ENCODE peak calls at places on chromosomes 13 and 19, in ten cellular contexts. F, K, L, U, W, H, C, Z, O and X are unnamed samples.
A peak's percentile ranks its signal among the peaks of the same experiment; 100 is the strongest.

GRCh38 chr19:37594982-37595382 is 306 bp downstream of the ZNF540 start:
- DNase-seq in F (peak; percentile 90), C (no peak), L (peak; percentile 62), O (peak; percentile 13), K (peak; percentile 35), Z (peak; percentile 65), W (no peak), H (no peak), U (peak; percentile 74), X (peak; percentile 55)

GRCh38 chr13:44451109-44451508 is 77.5 kb downstream of the SERP2 start:
- DNase-seq in F (no peak), O (no peak), Z (no peak), H (no peak), U (peak; percentile 77), L (no peak), W (no peak), K (no peak), C (no peak), X (no peak)

GRCh38 chr13:111278711-111279110 is 41.7 kb upstream of the TEX29 start:
- DNase-seq in W (no peak), L (no peak), H (no peak), F (no peak), C (no peak), O (no peak), K (no peak), Z (no peak), U (no peak), X (no peak)

GRCh38 chr19:4575978-4576933 is 16.8 kb upstream of the SEMA6B start:
- DNase-seq in K (peak; percentile 54), W (peak; percentile 75), C (peak; percentile 48), H (no peak), Z (peak; percentile 74), U (peak; percentile 66), L (peak; percentile 74), F (no peak), O (peak; percentile 32), X (peak; percentile 63)

GRCh38 chr13:27632648-27633047 is 11.0 kb downstream of the POLR1D start:
- DNase-seq in C (no peak), Z (no peak), O (no peak), K (no peak), L (no peak), F (no peak), H (no peak), U (no peak), W (no peak), X (no peak)

GRCh38 chr13:77896536-77896935 is 22.1 kb downstream of the EDNRB start:
- DNase-seq in Z (peak; percentile 6), W (no peak), L (no peak), U (no peak), H (no peak), O (no peak), C (no peak), F (no peak), K (no peak), X (peak; percentile 99)

GRCh38 chr19:47447470-47448359 is 24.0 kb downstream of the SLC8A2 start:
- DNase-seq in O (no peak), F (no peak), L (peak; percentile 28), Z (no peak), H (no peak), U (no peak), C (no peak), W (peak; percentile 97), K (peak; percentile 69), X (peak; percentile 41)

GRCh38 chr19:46716013-46716671 is 772 bp downstream of the PRKD2 start:
- DNase-seq in O (no peak), K (no peak), H (no peak), Z (no peak), U (peak; percentile 21), W (no peak), L (peak; percentile 39), F (peak; percentile 90), C (no peak), X (no peak)

GRCh38 chr13:95288899-95289500 is 12.3 kb downstream of the ABCC4 start:
- DNase-seq in H (no peak), F (no peak), Z (no peak), K (no peak), W (no peak), U (no peak), O (no peak), C (no peak), L (no peak), X (no peak)

GRCh38 chr13:51154029-51154555 is 43.0 kb upstream of the C13orf42 start:
- DNase-seq in K (no peak), H (no peak), C (no peak), U (peak; percentile 32), W (no peak), F (no peak), O (no peak), Z (peak; percentile 55), L (no peak), X (peak; percentile 75)

GRCh38 chr13:48730971-48731658 is 77.4 kb downstream of the CYSLTR2 start:
- DNase-seq in L (no peak), H (no peak), Z (peak; percentile 87), W (no peak), F (no peak), U (no peak), O (no peak), K (no peak), C (no peak), X (peak; percentile 94)

GRCh38 chr19:6439743-6440142 is 6.2 kb upstream of the SLC25A41 start:
- DNase-seq in Z (no peak), K (no peak), L (no peak), U (no peak), C (no peak), W (no peak), F (no peak), H (no peak), O (no peak), X (no peak)

GRCh38 chr19:11699931-11700794 is 38.6 kb downstream of the ZNF823 start:
- DNase-seq in W (peak; percentile 37), C (no peak), H (no peak), F (no peak), O (no peak), Z (peak; percentile 69), K (no peak), U (peak; percentile 28), L (no peak), X (peak; percentile 46)

GRCh38 chr19:1263198-1263597 is 5.9 kb upstream of the CIRBP start:
- DNase-seq in F (no peak), O (no peak), C (no peak), H (no peak), K (no peak), W (no peak), Z (no peak), U (peak; percentile 83), L (no peak), X (no peak)

GRCh38 chr13:73073050-73073449 is 14.2 kb downstream of the KLF5 start:
- DNase-seq in K (no peak), U (no peak), F (no peak), O (no peak), C (no peak), Z (no peak), L (no peak), H (no peak), W (no peak), X (no peak)

GRCh38 chr13:96090240-96091101 is 564 bp downstream of the HS6ST3 start:
- DNase-seq in C (no peak), W (peak; percentile 49), O (no peak), U (no peak), Z (peak; percentile 13), H (no peak), F (no peak), K (no peak), L (peak; percentile 28), X (peak; percentile 2)

GRCh38 chr13:100485265-100485664 is 103.3 kb downstream of the GGACT start:
- DNase-seq in K (no peak), W (no peak), C (no peak), L (no peak), Z (no peak), H (no peak), U (no peak), O (no peak), F (no peak), X (no peak)

GRCh38 chr19:51830263-51830662 is 35.3 kb downstream of the FPR3 start:
- DNase-seq in F (no peak), W (no peak), U (no peak), C (no peak), O (no peak), H (no peak), Z (peak; percentile 34), K (no peak), L (no peak), X (peak; percentile 5)

GRCh38 chr13:53439439-53440225 is 411.0 kb downstream of the OLFM4 start:
- DNase-seq in F (no peak), Z (no peak), K (no peak), O (no peak), U (no peak), C (no peak), H (no peak), W (no peak), L (no peak), X (no peak)

GRCh38 chr13:32153056-32153455 is 121.5 kb downstream of the FRY start:
- DNase-seq in L (no peak), C (no peak), K (no peak), U (no peak), W (no peak), H (peak; percentile 44), O (no peak), F (no peak), Z (peak; percentile 62), X (peak; percentile 93)